ENCODE peak calls at places on chromosomes 1 and 21, in six cellular contexts. K is GM12865, O is NCI-H1417, G is body of pancreas, Q is EH, M is Calu3. F is an unnamed sample.

GRCh38 chr1:246043556-246043955 is 463.5 kb downstream of the SMYD3 start:
- DNase-seq in K (no peak), O (no peak), G (no peak), Q (no peak), M (no peak), F (peak)

GRCh38 chr1:67465371-67465770 is 35.2 kb upstream of the SERBP1 start:
- DNase-seq in K (no peak), O (no peak), G (no peak), Q (no peak), M (no peak), F (no peak)

GRCh38 chr1:185559684-185560310 is 174.4 kb upstream of the HMCN1 start:
- DNase-seq in K (peak), O (peak), G (peak), Q (peak), M (peak), F (peak)

GRCh38 chr1:15141933-15142647 is 11.5 kb upstream of the TMEM51 start:
- DNase-seq in K (no peak), O (no peak), G (peak), Q (peak), M (no peak), F (no peak)

GRCh38 chr1:183087001-183087400 is 63.8 kb downstream of the LAMC1 start:
- DNase-seq in K (no peak), O (no peak), G (no peak), Q (no peak), M (no peak), F (no peak)

GRCh38 chr1:94020764-94021579 is 100.0 kb downstream of the ABCA4 start:
- DNase-seq in K (no peak), O (peak), G (no peak), Q (peak), M (no peak), F (peak)

GRCh38 chr1:174209347-174210187 is 50.2 kb downstream of the RABGAP1L start:
- DNase-seq in K (peak), O (no peak), G (no peak), Q (no peak), M (no peak), F (no peak)

GRCh38 chr1:46587072-46587471 is 17.0 kb downstream of the MKNK1 start:
- DNase-seq in K (no peak), O (no peak), G (no peak), Q (no peak), M (no peak), F (no peak)

GRCh38 chr1:37308571-37308960 is 165.8 kb upstream of the ZC3H12A start:
- DNase-seq in K (no peak), O (no peak), G (no peak), Q (no peak), M (no peak), F (no peak)

GRCh38 chr1:229286099-229286766 is 15.3 kb downstream of the RAB4A start:
- DNase-seq in K (no peak), O (no peak), G (no peak), Q (no peak), M (no peak), F (no peak)

GRCh38 chr1:119347858-119348257 is 20.7 kb upstream of the HAO2 start:
- DNase-seq in K (peak), O (no peak), G (no peak), Q (peak), M (no peak), F (no peak)

GRCh38 chr1:151806170-151806569 is 951 bp upstream of the LINGO4 start:
- DNase-seq in K (no peak), O (no peak), G (no peak), Q (no peak), M (no peak), F (no peak)

GRCh38 chr1:21673277-21673780 is 4.2 kb upstream of the RAP1GAP start:
- DNase-seq in K (no peak), O (no peak), G (peak), Q (peak), M (no peak), F (no peak)

GRCh38 chr1:114015075-114015474 is 35.8 kb downstream of the OLFML3 start:
- DNase-seq in K (no peak), O (no peak), G (no peak), Q (peak), M (no peak), F (no peak)

GRCh38 chr1:174791863-174792262 is 207.9 kb upstream of the CACYBP start:
- DNase-seq in K (no peak), O (no peak), G (no peak), Q (peak), M (no peak), F (no peak)

GRCh38 chr1:208165659-208166058 is 78.5 kb downstream of the PLXNA2 start:
- DNase-seq in K (no peak), O (no peak), G (no peak), Q (peak), M (no peak), F (no peak)

GRCh38 chr1:206467915-206468314 is 2.4 kb upstream of the IKBKE start:
- DNase-seq in K (peak), O (peak), G (peak), Q (peak), M (no peak), F (no peak)

GRCh38 chr21:43985690-43986251 is 26.3 kb upstream of the TRAPPC10 start:
- DNase-seq in K (no peak), O (no peak), G (no peak), Q (no peak), M (no peak), F (no peak)

GRCh38 chr1:17498214-17498613 is 41.3 kb upstream of the ARHGEF10L start:
- DNase-seq in K (no peak), O (no peak), G (no peak), Q (no peak), M (no peak), F (no peak)

F was measured in Caki2.